ENCODE peak calls at places on chromosome 6, in six cellular contexts. L, I, E, B, W and Z are unnamed samples.

GRCh38 chr6:84357631-84358030 is 130.2 kb upstream of the CEP162 start:
- DNase-seq in W (no peak), B (no peak), I (no peak), E (no peak), L (no peak), Z (no peak)

GRCh38 chr6:13538084-13538483 is 36.3 kb upstream of the SIRT5 start:
- DNase-seq in B (peak), E (no peak), I (no peak), L (no peak), W (peak), Z (no peak)

GRCh38 chr6:55886185-55886836 is 10.9 kb upstream of the BMP5 start:
- DNase-seq in L (no peak), W (peak), E (no peak), I (no peak), B (peak), Z (peak)

GRCh38 chr6:31186052-31186734 is 15.7 kb upstream of the POU5F1 start:
- DNase-seq in B (no peak), L (no peak), I (no peak), W (no peak), E (no peak), Z (no peak)

GRCh38 chr6:7146079-7146828 is 38.5 kb downstream of the RREB1 start:
- DNase-seq in B (peak), L (no peak), E (no peak), W (peak), I (no peak), Z (no peak)

GRCh38 chr6:48567016-48567415 is 456.0 kb upstream of the PTCHD4 start:
- DNase-seq in I (no peak), L (no peak), W (no peak), E (peak), B (no peak), Z (no peak)

GRCh38 chr6:11938285-11938890 is 73.7 kb upstream of the HIVEP1 start:
- DNase-seq in W (no peak), L (peak), I (no peak), B (no peak), E (no peak), Z (peak)

GRCh38 chr6:105900120-105900937 is 185.8 kb upstream of the PRDM1 start:
- DNase-seq in E (no peak), L (no peak), I (no peak), W (peak), B (peak), Z (no peak)

GRCh38 chr6:75993236-75994162 is 79.0 kb downstream of the IMPG1 start:
- DNase-seq in E (no peak), W (no peak), L (no peak), B (no peak), I (no peak), Z (peak)

GRCh38 chr6:51654647-51655046 is 432.8 kb downstream of the PKHD1 start:
- DNase-seq in I (no peak), E (no peak), W (no peak), L (no peak), B (no peak), Z (peak)

GRCh38 chr6:42320762-42321161 is 103.1 kb upstream of the MRPS10 start:
- DNase-seq in E (no peak), B (no peak), I (no peak), L (no peak), W (peak), Z (no peak)

GRCh38 chr6:168029459-168030217 is 32.2 kb downstream of the KIF25 start:
- DNase-seq in I (no peak), L (no peak), W (no peak), E (no peak), B (no peak), Z (no peak)

GRCh38 chr6:151075527-151075926 is 164.2 kb upstream of the AKAP12 start:
- DNase-seq in L (no peak), B (peak), W (no peak), E (no peak), I (no peak), Z (no peak)

GRCh38 chr6:40950986-40951730 is 87.9 kb downstream of the UNC5CL start:
- DNase-seq in W (no peak), B (peak), E (no peak), I (no peak), L (no peak), Z (no peak)

GRCh38 chr6:28489366-28490190 is 26.0 kb downstream of the GPX6 start:
- DNase-seq in L (peak), W (peak), E (peak), I (peak), B (peak), Z (peak)

GRCh38 chr6:13284646-13285045 is 43.7 kb downstream of the TBC1D7 start:
- DNase-seq in W (peak), B (no peak), E (no peak), L (no peak), I (no peak), Z (no peak)

GRCh38 chr6:112231609-112232060 is 22.7 kb downstream of the LAMA4 start:
- DNase-seq in B (peak), I (no peak), W (no peak), E (no peak), L (no peak), Z (no peak)

DNA sequence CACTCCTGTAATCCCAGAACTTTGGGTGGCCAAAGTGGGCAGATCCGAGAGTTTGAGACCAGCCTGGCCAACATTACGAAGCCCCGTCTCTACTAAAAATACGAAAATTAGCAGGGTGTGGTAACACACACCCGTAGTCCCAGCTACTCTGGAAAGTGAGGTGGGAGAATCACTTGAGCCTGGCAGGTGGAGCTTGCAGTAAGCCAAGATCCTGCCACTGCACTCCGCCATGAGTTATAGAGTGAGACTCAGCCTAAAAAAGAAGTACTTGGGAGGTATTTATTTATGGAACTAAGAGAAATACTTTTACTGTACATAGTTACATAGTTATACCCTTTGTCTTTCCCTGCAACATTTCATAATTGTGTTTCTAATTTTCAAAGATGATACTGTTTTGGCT is 67.8 kb downstream of the SMAP1 start:
- DNase-seq in I (no peak), L (no peak), W (no peak), E (no peak), B (no peak), Z (no peak)
- H3K14ac ChIP-seq in I (no peak), L (no peak), W (no peak), E (no peak), B (no peak), Z (no peak)

GRCh38 chr6:107962723-107963122 is 4.7 kb upstream of the SEC63 start:
- DNase-seq in W (no peak), I (no peak), L (no peak), B (no peak), E (no peak), Z (no peak)
- H3K14ac ChIP-seq in W (no peak), I (no peak), L (no peak), B (no peak), E (no peak), Z (no peak)

GRCh38 chr6:69792292-69792691 is 4.5 kb downstream of the LMBRD1 start:
- DNase-seq in B (no peak), E (no peak), I (no peak), W (peak), L (no peak), Z (no peak)
- H3K14ac ChIP-seq in B (no peak), E (no peak), I (no peak), W (no peak), L (no peak), Z (peak)

GRCh38 chr6:36461646-36462045 is 18.8 kb downstream of the KCTD20 start:
- DNase-seq in L (no peak), B (no peak), E (no peak), W (no peak), I (no peak), Z (no peak)

GRCh38 chr6:36459483-36459882 is 16.7 kb downstream of the KCTD20 start:
- DNase-seq in E (no peak), I (no peak), L (no peak), B (no peak), W (no peak), Z (no peak)

GRCh38 chr6:36463686-36464085 is 20.9 kb downstream of the KCTD20 start:
- DNase-seq in L (no peak), B (peak), I (no peak), E (no peak), W (no peak), Z (no peak)

GRCh38 chr6:36464233-36464632 is 21.4 kb downstream of the KCTD20 start:
- DNase-seq in L (no peak), B (no peak), E (no peak), W (no peak), I (no peak), Z (no peak)

GRCh38 chr6:36460916-36461315 is 18.1 kb downstream of the KCTD20 start:
- DNase-seq in E (no peak), B (no peak), I (no peak), W (no peak), L (no peak), Z (no peak)
- H3K14ac ChIP-seq in E (no peak), B (no peak), I (no peak), W (no peak), L (no peak), Z (no peak)

GRCh38 chr6:165850434-165851019 is 187.5 kb upstream of the PDE10A start:
- DNase-seq in B (peak), E (peak), I (no peak), W (peak), L (peak), Z (peak)
- H3K14ac ChIP-seq in B (no peak), E (no peak), I (no peak), W (no peak), L (no peak), Z (no peak)

GRCh38 chr6:39227476-39227875 is 1.8 kb downstream of the KCNK5 start:
- DNase-seq in W (no peak), B (no peak), E (no peak), I (no peak), L (no peak), Z (no peak)

GRCh38 chr6:39225543-39225942 is 3.7 kb downstream of the KCNK5 start:
- DNase-seq in B (no peak), I (no peak), L (peak), E (no peak), W (no peak), Z (no peak)

GRCh38 chr6:39226606-39227300 is 2.5 kb downstream of the KCNK5 start:
- DNase-seq in L (no peak), W (no peak), I (no peak), E (no peak), B (no peak), Z (no peak)

GRCh38 chr6:39224523-39225182 is 4.6 kb downstream of the KCNK5 start:
- DNase-seq in I (no peak), E (no peak), W (no peak), B (no peak), L (no peak), Z (no peak)

DNA sequence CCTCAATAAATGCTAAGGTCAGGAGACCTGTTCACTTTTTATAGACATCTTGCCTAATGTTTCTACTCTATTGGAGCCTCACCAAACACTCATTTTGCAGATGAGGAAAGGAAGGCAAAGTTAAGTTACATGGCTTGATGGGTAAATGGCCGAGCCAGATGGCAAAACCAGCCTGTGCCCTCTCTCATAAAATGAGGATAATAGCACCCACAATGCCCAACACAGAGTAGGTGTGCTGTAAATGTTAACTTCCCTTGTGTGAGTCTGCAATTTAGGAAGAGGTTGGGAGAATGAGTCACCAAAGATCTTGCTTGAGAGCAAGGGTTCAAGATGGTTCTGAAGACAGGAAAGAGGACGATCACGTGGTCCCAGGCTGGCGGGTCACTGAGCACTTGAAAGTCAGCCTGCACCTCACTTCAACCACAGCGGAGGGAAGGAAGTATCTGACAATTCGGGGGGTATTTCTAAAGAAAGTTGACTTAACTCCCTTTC is 3.3 kb downstream of the KCNK5 start:
- DNase-seq in I (no peak), W (no peak), B (no peak), E (no peak), L (no peak), Z (no peak)
- H3K14ac ChIP-seq in I (no peak), W (no peak), B (no peak), E (no peak), L (no peak), Z (no peak)

GRCh38 chr6:37057128-37057471 is 51.6 kb downstream of the FGD2 start:
- DNase-seq in I (no peak), W (no peak), L (no peak), E (no peak), B (no peak), Z (no peak)
- H3K14ac ChIP-seq in I (no peak), W (no peak), L (no peak), E (no peak), B (no peak), Z (no peak)

GRCh38 chr6:129890701-129891100 is 29.6 kb upstream of the TMEM244 start:
- DNase-seq in I (no peak), L (no peak), E (no peak), W (no peak), B (peak), Z (no peak)
- H3K14ac ChIP-seq in I (no peak), L (no peak), E (no peak), W (no peak), B (no peak), Z (no peak)